ENCODE peak calls at places on chromosome 14, in six cellular contexts. One of them, this sample, is unnamed.

GRCh38 chr14:60643443-60644402 is 5.6 kb downstream of the SIX1 start:
- DNase-seq in AG09309: peak; percentile 46
- DNase-seq in AG04450: no peak
- DNase-seq in mesothelial cell of epicardium: no peak
- DNase-seq in coronary artery: no peak
- DNase-seq in activated B cell treated with CpG ODN at 0.5 μM for 24 hours: no peak
- DNase-seq in this sample: no peak

GRCh38 chr14:101927859-101928258 is 36.5 kb upstream of the DYNC1H1 start:
- DNase-seq in AG09309: peak; percentile 89
- DNase-seq in AG04450: peak; percentile 93
- DNase-seq in mesothelial cell of epicardium: no peak
- DNase-seq in coronary artery: peak; percentile 88
- DNase-seq in activated B cell treated with CpG ODN at 0.5 μM for 24 hours: no peak
- DNase-seq in this sample: no peak

GRCh38 chr14:27026097-27026496 is 428.3 kb upstream of the NOVA1 start:
- DNase-seq in AG09309: no peak
- DNase-seq in AG04450: no peak
- DNase-seq in mesothelial cell of epicardium: no peak
- DNase-seq in coronary artery: no peak
- DNase-seq in activated B cell treated with CpG ODN at 0.5 μM for 24 hours: no peak
- DNase-seq in this sample: no peak

GRCh38 chr14:33916663-33917565 is 34.0 kb downstream of the EGLN3 start:
- DNase-seq in AG09309: no peak
- DNase-seq in AG04450: no peak
- DNase-seq in mesothelial cell of epicardium: no peak
- DNase-seq in coronary artery: no peak
- DNase-seq in activated B cell treated with CpG ODN at 0.5 μM for 24 hours: no peak
- DNase-seq in this sample: no peak

GRCh38 chr14:68466491-68466977 is 326.3 kb downstream of the ZFP36L1 start:
- DNase-seq in AG09309: peak; percentile 72
- DNase-seq in AG04450: peak; percentile 68
- DNase-seq in mesothelial cell of epicardium: no peak
- DNase-seq in coronary artery: no peak
- DNase-seq in activated B cell treated with CpG ODN at 0.5 μM for 24 hours: no peak
- DNase-seq in this sample: no peak

GRCh38 chr14:49550284-49551184 is 35.6 kb downstream of the RPS29 start:
- DNase-seq in AG09309: no peak
- DNase-seq in AG04450: no peak
- DNase-seq in mesothelial cell of epicardium: no peak
- DNase-seq in coronary artery: no peak
- DNase-seq in activated B cell treated with CpG ODN at 0.5 μM for 24 hours: no peak
- DNase-seq in this sample: no peak

GRCh38 chr14:94126800-94127199 is 2.6 kb downstream of the IFI27L2 start:
- DNase-seq in AG09309: no peak
- DNase-seq in AG04450: no peak
- DNase-seq in mesothelial cell of epicardium: no peak
- DNase-seq in coronary artery: no peak
- DNase-seq in activated B cell treated with CpG ODN at 0.5 μM for 24 hours: no peak
- DNase-seq in this sample: no peak

GRCh38 chr14:75147423-75148071 is 20.7 kb upstream of the NEK9 start:
- DNase-seq in AG09309: peak; percentile 61
- DNase-seq in AG04450: no peak
- DNase-seq in mesothelial cell of epicardium: no peak
- DNase-seq in coronary artery: peak; percentile 88
- DNase-seq in activated B cell treated with CpG ODN at 0.5 μM for 24 hours: no peak
- DNase-seq in this sample: no peak

GRCh38 chr14:40229676-40230075 is 797.4 kb upstream of the FBXO33 start:
- DNase-seq in AG09309: no peak
- DNase-seq in AG04450: no peak
- DNase-seq in mesothelial cell of epicardium: no peak
- DNase-seq in coronary artery: no peak
- DNase-seq in activated B cell treated with CpG ODN at 0.5 μM for 24 hours: no peak
- DNase-seq in this sample: no peak

GRCh38 chr14:68687746-68688145 is 105.1 kb downstream of the ZFP36L1 start:
- DNase-seq in AG09309: peak; percentile 81
- DNase-seq in AG04450: no peak
- DNase-seq in mesothelial cell of epicardium: no peak
- DNase-seq in coronary artery: no peak
- DNase-seq in activated B cell treated with CpG ODN at 0.5 μM for 24 hours: no peak
- DNase-seq in this sample: no peak

GRCh38 chr14:32572867-32573149 is 243.7 kb downstream of the AKAP6 start:
- DNase-seq in AG09309: no peak
- DNase-seq in AG04450: no peak
- DNase-seq in mesothelial cell of epicardium: no peak
- DNase-seq in coronary artery: no peak
- DNase-seq in activated B cell treated with CpG ODN at 0.5 μM for 24 hours: no peak
- DNase-seq in this sample: no peak

GRCh38 chr14:61839452-61839851 is 77.2 kb downstream of the SNAPC1 start:
- DNase-seq in AG09309: peak; percentile 18
- DNase-seq in AG04450: no peak
- DNase-seq in mesothelial cell of epicardium: no peak
- DNase-seq in coronary artery: no peak
- DNase-seq in activated B cell treated with CpG ODN at 0.5 μM for 24 hours: no peak
- DNase-seq in this sample: no peak

GRCh38 chr14:103230658-103231334 is 103.2 kb upstream of the EIF5 start:
- DNase-seq in AG09309: no peak
- DNase-seq in AG04450: no peak
- DNase-seq in mesothelial cell of epicardium: no peak
- DNase-seq in coronary artery: no peak
- DNase-seq in activated B cell treated with CpG ODN at 0.5 μM for 24 hours: no peak
- DNase-seq in this sample: no peak

GRCh38 chr14:104658325-104658712 is 31.1 kb upstream of the INF2 start:
- DNase-seq in AG09309: no peak
- DNase-seq in AG04450: no peak
- DNase-seq in mesothelial cell of epicardium: no peak
- DNase-seq in coronary artery: no peak
- DNase-seq in activated B cell treated with CpG ODN at 0.5 μM for 24 hours: no peak
- DNase-seq in this sample: no peak

GRCh38 chr14:87712386-87713113 is 280.4 kb downstream of the GALC start:
- DNase-seq in AG09309: no peak
- DNase-seq in AG04450: no peak
- DNase-seq in mesothelial cell of epicardium: no peak
- DNase-seq in coronary artery: no peak
- DNase-seq in activated B cell treated with CpG ODN at 0.5 μM for 24 hours: no peak
- DNase-seq in this sample: no peak

GRCh38 chr14:52692248-52692962 is 3.0 kb downstream of the ERO1A start:
- DNase-seq in AG09309: peak; percentile 20
- DNase-seq in AG04450: no peak
- DNase-seq in mesothelial cell of epicardium: no peak
- DNase-seq in coronary artery: no peak
- DNase-seq in activated B cell treated with CpG ODN at 0.5 μM for 24 hours: no peak
- DNase-seq in this sample: no peak

GRCh38 chr14:66982247-66982646 is 207.0 kb upstream of the GARIN2 start:
- DNase-seq in AG09309: no peak
- DNase-seq in AG04450: no peak
- DNase-seq in mesothelial cell of epicardium: no peak
- DNase-seq in coronary artery: no peak
- DNase-seq in activated B cell treated with CpG ODN at 0.5 μM for 24 hours: no peak
- DNase-seq in this sample: no peak

GRCh38 chr14:77485901-77486678 is 12.5 kb downstream of the ISM2 start:
- DNase-seq in AG09309: peak; percentile 43
- DNase-seq in AG04450: peak; percentile 20
- DNase-seq in mesothelial cell of epicardium: no peak
- DNase-seq in coronary artery: no peak
- DNase-seq in activated B cell treated with CpG ODN at 0.5 μM for 24 hours: no peak
- DNase-seq in this sample: no peak

GRCh38 chr14:104776961-104777807 is 18.4 kb downstream of the AKT1 start:
- DNase-seq in AG09309: no peak
- DNase-seq in AG04450: no peak
- DNase-seq in mesothelial cell of epicardium: no peak
- DNase-seq in coronary artery: no peak
- DNase-seq in activated B cell treated with CpG ODN at 0.5 μM for 24 hours: no peak
- DNase-seq in this sample: no peak

GRCh38 chr14:100592972-100593371 is 5.8 kb upstream of the BEGAIN start:
- DNase-seq in AG09309: no peak
- DNase-seq in AG04450: no peak
- DNase-seq in mesothelial cell of epicardium: no peak
- DNase-seq in coronary artery: no peak
- DNase-seq in activated B cell treated with CpG ODN at 0.5 μM for 24 hours: no peak
- DNase-seq in this sample: no peak

GRCh38 chr14:93231129-93231979 is 24.3 kb downstream of the UBR7 start:
- DNase-seq in AG09309: no peak
- DNase-seq in AG04450: no peak
- DNase-seq in mesothelial cell of epicardium: no peak
- DNase-seq in coronary artery: no peak
- DNase-seq in activated B cell treated with CpG ODN at 0.5 μM for 24 hours: no peak
- DNase-seq in this sample: peak; percentile 71

GRCh38 chr14:40240456-40240855 is 808.2 kb upstream of the FBXO33 start:
- DNase-seq in AG09309: no peak
- DNase-seq in AG04450: no peak
- DNase-seq in mesothelial cell of epicardium: no peak
- DNase-seq in coronary artery: no peak
- DNase-seq in activated B cell treated with CpG ODN at 0.5 μM for 24 hours: no peak
- DNase-seq in this sample: no peak

GRCh38 chr14:88204221-88204620 is 118.8 kb downstream of the KCNK10 start:
- DNase-seq in AG09309: no peak
- DNase-seq in AG04450: no peak
- DNase-seq in mesothelial cell of epicardium: no peak
- DNase-seq in coronary artery: no peak
- DNase-seq in activated B cell treated with CpG ODN at 0.5 μM for 24 hours: no peak
- DNase-seq in this sample: no peak

GRCh38 chr14:97253756-97254155 is 456.6 kb downstream of the VRK1 start:
- DNase-seq in AG09309: no peak
- DNase-seq in AG04450: no peak
- DNase-seq in mesothelial cell of epicardium: no peak
- DNase-seq in coronary artery: no peak
- DNase-seq in activated B cell treated with CpG ODN at 0.5 μM for 24 hours: no peak
- DNase-seq in this sample: no peak

GRCh38 chr14:48598458-48598857 is 923.1 kb upstream of the MDGA2 start:
- DNase-seq in AG09309: no peak
- DNase-seq in AG04450: no peak
- DNase-seq in mesothelial cell of epicardium: no peak
- DNase-seq in coronary artery: no peak
- DNase-seq in activated B cell treated with CpG ODN at 0.5 μM for 24 hours: no peak
- DNase-seq in this sample: no peak

GRCh38 chr14:24565766-24566165 is 10.3 kb downstream of the CTSG start:
- DNase-seq in AG09309: no peak
- DNase-seq in AG04450: no peak
- DNase-seq in mesothelial cell of epicardium: no peak
- DNase-seq in coronary artery: no peak
- DNase-seq in activated B cell treated with CpG ODN at 0.5 μM for 24 hours: no peak
- DNase-seq in this sample: no peak

GRCh38 chr14:58082011-58082410 is 70.0 kb downstream of the ARMH4 start:
- DNase-seq in AG09309: no peak
- DNase-seq in AG04450: no peak
- DNase-seq in mesothelial cell of epicardium: no peak
- DNase-seq in coronary artery: no peak
- DNase-seq in activated B cell treated with CpG ODN at 0.5 μM for 24 hours: no peak
- DNase-seq in this sample: no peak

GRCh38 chr14:68278568-68279436 is 459.2 kb downstream of the RAD51B start:
- DNase-seq in AG09309: no peak
- DNase-seq in AG04450: no peak
- DNase-seq in mesothelial cell of epicardium: no peak
- DNase-seq in coronary artery: no peak
- DNase-seq in activated B cell treated with CpG ODN at 0.5 μM for 24 hours: no peak
- DNase-seq in this sample: no peak

GRCh38 chr14:103552011-103552797 is 10.3 kb downstream of the BAG5 start:
- DNase-seq in AG09309: no peak
- DNase-seq in AG04450: no peak
- DNase-seq in mesothelial cell of epicardium: no peak
- DNase-seq in coronary artery: peak; percentile 89
- DNase-seq in activated B cell treated with CpG ODN at 0.5 μM for 24 hours: no peak
- DNase-seq in this sample: no peak

GRCh38 chr14:36091096-36091495 is 85.4 kb downstream of the PTCSC3 start:
- DNase-seq in AG09309: peak; percentile 56
- DNase-seq in AG04450: peak; percentile 68
- DNase-seq in mesothelial cell of epicardium: no peak
- DNase-seq in coronary artery: no peak
- DNase-seq in activated B cell treated with CpG ODN at 0.5 μM for 24 hours: no peak
- DNase-seq in this sample: no peak
- TF ChIP-seq CTCF in AG09309: no peak
- TF ChIP-seq CTCF in AG04450: no peak
- TF ChIP-seq CTCF in mesothelial cell of epicardium: no peak
- TF ChIP-seq CTCF in coronary artery: no peak
- TF ChIP-seq CTCF in activated B cell treated with CpG ODN at 0.5 μM for 24 hours: no peak
- TF ChIP-seq CTCF in this sample: no peak

DNA sequence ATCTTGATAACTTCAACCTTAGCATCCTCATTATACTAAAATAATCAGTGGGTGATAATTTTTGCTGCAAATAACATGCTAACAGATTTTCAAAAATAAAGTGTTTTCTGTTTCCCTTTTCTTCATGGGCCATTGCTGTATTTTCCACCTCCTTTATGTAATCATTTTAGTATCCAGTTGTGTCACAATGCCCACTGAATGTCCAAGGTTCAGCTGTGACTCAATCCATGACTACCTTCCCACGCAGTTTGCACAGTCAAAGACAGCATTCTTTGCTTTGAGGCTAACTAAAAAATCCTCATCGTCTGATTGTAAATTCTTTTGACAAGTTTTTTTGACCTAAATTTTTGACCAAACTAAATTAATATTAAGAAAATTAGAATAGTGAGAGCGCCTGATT is 474.1 kb downstream of the FLRT2 start:
- DNase-seq in AG09309: no peak
- DNase-seq in AG04450: no peak
- DNase-seq in mesothelial cell of epicardium: no peak
- DNase-seq in coronary artery: no peak
- DNase-seq in activated B cell treated with CpG ODN at 0.5 μM for 24 hours: no peak
- DNase-seq in this sample: no peak
- TF ChIP-seq CTCF in AG09309: no peak
- TF ChIP-seq CTCF in AG04450: no peak
- TF ChIP-seq CTCF in mesothelial cell of epicardium: no peak
- TF ChIP-seq CTCF in coronary artery: no peak
- TF ChIP-seq CTCF in activated B cell treated with CpG ODN at 0.5 μM for 24 hours: no peak
- TF ChIP-seq CTCF in this sample: no peak

DNA sequence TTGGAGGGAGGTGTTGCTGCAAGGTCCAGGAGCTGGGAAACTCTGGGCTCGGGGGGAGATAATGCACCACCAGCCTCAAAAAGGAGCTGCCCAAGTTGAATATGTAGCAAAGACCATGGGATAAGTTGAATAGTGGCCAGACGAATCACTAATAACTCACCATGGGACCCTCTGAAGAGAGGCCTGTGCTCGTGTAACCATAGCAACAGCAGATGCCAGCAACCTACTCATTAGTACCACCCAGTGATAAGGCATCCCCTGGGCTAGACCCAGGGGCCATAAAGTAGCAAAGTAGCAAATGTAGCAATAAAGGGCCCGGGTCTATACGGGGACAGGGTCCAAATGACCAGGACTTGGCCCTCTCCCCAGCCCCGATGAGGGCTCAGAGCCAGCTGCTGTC is 328.0 kb downstream of the DPF3 start:
- DNase-seq in AG09309: no peak
- DNase-seq in AG04450: no peak
- DNase-seq in mesothelial cell of epicardium: no peak
- DNase-seq in coronary artery: no peak
- DNase-seq in activated B cell treated with CpG ODN at 0.5 μM for 24 hours: no peak
- DNase-seq in this sample: no peak
- TF ChIP-seq CTCF in AG09309: no peak
- TF ChIP-seq CTCF in AG04450: no peak
- TF ChIP-seq CTCF in mesothelial cell of epicardium: no peak
- TF ChIP-seq CTCF in coronary artery: no peak
- TF ChIP-seq CTCF in activated B cell treated with CpG ODN at 0.5 μM for 24 hours: no peak
- TF ChIP-seq CTCF in this sample: no peak

DNA sequence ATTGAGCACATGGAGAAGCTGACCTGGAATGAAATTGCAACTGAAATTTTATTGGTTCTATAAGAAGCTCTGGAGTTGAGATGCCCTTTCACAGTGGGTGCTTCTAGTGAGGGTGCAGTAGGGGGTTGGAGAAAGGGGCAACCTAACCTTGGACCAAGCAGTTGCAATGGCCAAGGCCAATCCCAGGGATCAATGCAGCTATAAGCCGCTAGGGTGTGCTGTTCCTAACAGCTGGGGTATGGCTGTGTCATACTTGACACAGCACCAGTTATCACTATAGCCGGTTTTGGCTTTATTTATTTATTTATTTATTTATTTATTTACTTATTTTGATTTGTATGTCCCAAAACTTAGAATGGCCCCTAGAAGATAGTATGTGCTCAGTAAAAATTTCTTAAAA is 505.9 kb downstream of the FLRT2 start:
- DNase-seq in AG09309: no peak
- DNase-seq in AG04450: no peak
- DNase-seq in mesothelial cell of epicardium: no peak
- DNase-seq in coronary artery: no peak
- DNase-seq in activated B cell treated with CpG ODN at 0.5 μM for 24 hours: no peak
- DNase-seq in this sample: no peak
- TF ChIP-seq CTCF in AG09309: peak; percentile 30
- TF ChIP-seq CTCF in AG04450: peak; percentile 39
- TF ChIP-seq CTCF in mesothelial cell of epicardium: no peak
- TF ChIP-seq CTCF in coronary artery: no peak
- TF ChIP-seq CTCF in activated B cell treated with CpG ODN at 0.5 μM for 24 hours: no peak
- TF ChIP-seq CTCF in this sample: peak; percentile 41